ENCODE peak calls at places on chromosomes 7 and 10, in five cellular contexts. C is CD8-positive, alpha-beta memory T cell; H is lower lobe of right lung; B is adrenal gland; K is GM23248. Z is an unnamed sample. For H3K4me1, the result is how much of the 10 kb centered on the place peaks cover.

GRCh38 chr7:39073432-39073831 is 95.7 kb downstream of the POU6F2 start:
- DNase-seq in H (no peak), K (peak), B (no peak), C (no peak), Z (no peak)

GRCh38 chr10:24983946-24984345 is 31.5 kb upstream of the PRTFDC1 start:
- DNase-seq in C (no peak), H (no peak), K (peak), B (no peak), Z (no peak)

GRCh38 chr10:28975891-28976471 is 298.7 kb downstream of the BAMBI start:
- DNase-seq in B (no peak), H (no peak), C (no peak), K (no peak), Z (no peak)

GRCh38 chr7:99447943-99448342 is 9.2 kb downstream of the CPSF4 start:
- DNase-seq in C (no peak), H (no peak), B (no peak), K (no peak), Z (peak)

GRCh38 chr10:83934062-83934461 is 205.2 kb upstream of the GHITM start:
- DNase-seq in C (no peak), K (no peak), B (no peak), H (no peak), Z (no peak)

GRCh38 chr10:127193125-127193524 is 3.3 kb downstream of the INSYN2A start:
- DNase-seq in H (no peak), C (no peak), B (no peak), K (peak), Z (no peak)

GRCh38 chr10:31121797-31122586 is 90.3 kb upstream of the ZNF438 start:
- DNase-seq in B (no peak), H (no peak), K (peak), C (no peak), Z (no peak)

GRCh38 chr7:55517191-55517633 is 55.1 kb downstream of the VOPP1 start:
- DNase-seq in B (no peak), K (no peak), C (no peak), H (no peak), Z (no peak)

GRCh38 chr10:24730811-24731210 is 7.1 kb upstream of the ARHGAP21 start:
- DNase-seq in C (no peak), K (no peak), B (no peak), H (no peak), Z (no peak)

GRCh38 chr10:131848296-131848695 is 52.5 kb upstream of the PPP2R2D start:
- DNase-seq in B (no peak), C (no peak), H (no peak), K (no peak), Z (no peak)

GRCh38 chr7:618539-619355 is 99.1 kb upstream of the PDGFA start:
- DNase-seq in K (no peak), C (peak), B (no peak), H (no peak), Z (peak)

GRCh38 chr7:100099452-100099851 is 1.7 kb downstream of the MCM7 start:
- DNase-seq in B (no peak), K (no peak), C (no peak), H (no peak), Z (no peak)

GRCh38 chr10:127207081-127207480 is 10.7 kb upstream of the INSYN2A start:
- DNase-seq in C (no peak), B (no peak), K (peak), H (no peak), Z (no peak)

GRCh38 chr7:98212532-98213041 is 1.3 kb downstream of the BHLHA15 start:
- DNase-seq in H (peak), C (no peak), K (no peak), B (no peak), Z (no peak)

GRCh38 chr10:21166557-21167287 is 269.6 kb upstream of the NEBL start:
- DNase-seq in H (peak), B (no peak), K (no peak), C (no peak), Z (no peak)

GRCh38 chr10:62815373-62816111 is 624 bp downstream of the EGR2 start:
- DNase-seq in B (no peak), K (peak), H (peak), C (peak), Z (no peak)

GRCh38 chr10:99234067-99234738 is 1.4 kb downstream of the HPSE2 start:
- DNase-seq in C (no peak), H (peak), K (peak), B (peak), Z (peak)

GRCh38 chr10:32005050-32005449 is 51.2 kb downstream of the KIF5B start:
- DNase-seq in K (peak), B (peak), H (no peak), C (peak), Z (peak)

GRCh38 chr7:157516911-157517781 is 180.3 kb downstream of the DNAJB6 start:
- DNase-seq in C (no peak), H (no peak), B (peak), K (no peak), Z (no peak)

GRCh38 chr7:100566018-100566531 is 7.6 kb downstream of the SAP25 start:
- DNase-seq in B (no peak), H (no peak), C (no peak), K (no peak), Z (no peak)

GRCh38 chr10:103798511-103798910 is 56.9 kb downstream of the SH3PXD2A start:
- DNase-seq in H (no peak), K (no peak), B (no peak), C (no peak), Z (no peak)

GRCh38 chr10:119388849-119389345 is 153.6 kb downstream of the RGS10 start:
- DNase-seq in K (no peak), C (no peak), B (no peak), H (no peak), Z (no peak)

GRCh38 chr7:36205844-36206243 is 52.8 kb downstream of the EEPD1 start:
- DNase-seq in C (no peak), H (no peak), B (no peak), K (no peak), Z (peak)

GRCh38 chr7:151175793-151176311 is 8.4 kb upstream of the GBX1 start:
- DNase-seq in B (no peak), H (no peak), C (no peak), K (no peak), Z (no peak)

GRCh38 chr10:113515521-113516045 is 37.3 kb upstream of the HABP2 start:
- DNase-seq in C (no peak), K (peak), H (no peak), B (no peak), Z (no peak)

GRCh38 chr7:32531402-32531801 is 36.1 kb downstream of the AVL9 start:
- DNase-seq in H (no peak), B (no peak), C (no peak), K (no peak), Z (no peak)

GRCh38 chr10:113424304-113424721 is 128.5 kb upstream of the HABP2 start:
- DNase-seq in K (peak), H (no peak), B (no peak), C (no peak), Z (no peak)

GRCh38 chr7:149427096-149427680 is 33.7 kb downstream of the ZNF777 start:
- DNase-seq in H (no peak), B (peak), K (peak), C (no peak), Z (no peak)

GRCh38 chr7:33039257-33039904 is 23.2 kb downstream of the NT5C3A start:
- DNase-seq in B (no peak), H (no peak), C (peak), K (peak), Z (peak)

GRCh38 chr10:80487791-80488538 is 33.9 kb downstream of the TSPAN14 start:
- DNase-seq in B (peak), C (peak), K (no peak), H (peak), Z (peak)

GRCh38 chr10:88270871-88271713 is 312.0 kb downstream of the RNLS start:
- DNase-seq in H (no peak), B (peak), C (peak), K (peak), Z (peak)

GRCh38 chr7:100829150-100829716 is 1.9 kb upstream of the EPHB4 start:
- DNase-seq in K (no peak), H (no peak), B (peak), C (no peak), Z (no peak)

GRCh38 chr10:130808243-130808642 is 503.3 kb downstream of the TCERG1L start:
- DNase-seq in B (peak), H (no peak), C (no peak), K (no peak), Z (no peak)

GRCh38 chr10:42690449-42691360 is 52.3 kb upstream of the ZNF33B start:
- DNase-seq in H (no peak), B (no peak), K (no peak), C (no peak), Z (no peak)

GRCh38 chr7:84510501-84510900 is 315.9 kb upstream of the SEMA3A start:
- DNase-seq in C (no peak), K (peak), H (no peak), B (no peak), Z (no peak)

GRCh38 chr7:79529896-79530235 is 76.4 kb upstream of the MAGI2 start:
- DNase-seq in K (peak), B (no peak), H (no peak), C (no peak), Z (no peak)

GRCh38 chr7:77740257-77740656 is 44.0 kb downstream of the RSBN1L start:
- DNase-seq in H (no peak), B (no peak), K (no peak), C (no peak), Z (no peak)

DNA sequence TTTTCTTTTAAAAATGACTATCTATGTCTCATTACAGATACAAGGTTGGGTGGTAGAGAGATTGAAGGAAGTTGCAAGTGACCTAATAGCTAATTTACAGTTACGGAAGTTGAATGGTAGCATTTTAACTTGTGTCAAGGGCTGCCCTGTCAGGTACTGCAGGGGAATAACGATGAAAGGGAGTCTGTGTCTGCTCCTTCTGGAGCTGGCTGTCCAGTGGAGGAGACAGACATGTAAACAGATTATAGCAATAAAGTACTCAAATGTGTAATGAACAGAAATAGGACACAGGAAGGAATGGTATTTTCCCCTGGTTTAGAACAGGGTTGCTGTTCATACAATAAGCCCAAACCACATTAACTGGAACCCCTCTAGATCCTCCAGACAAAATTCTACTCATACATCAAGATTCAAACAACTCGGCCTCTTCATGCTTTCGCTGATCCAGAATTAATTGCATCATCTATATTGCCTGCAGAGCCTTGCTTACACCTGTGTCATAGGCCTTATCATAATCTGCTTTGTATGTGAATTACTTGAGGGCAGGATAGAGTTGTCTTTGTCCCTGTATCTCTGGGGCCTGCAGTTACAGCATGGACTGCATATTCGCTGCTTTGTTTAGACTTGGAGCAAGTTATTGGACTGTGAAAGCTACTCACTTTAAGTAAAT is 42.8 kb downstream of the AUTS2 start:
- DNase-seq in K (no peak), B (no peak), C (no peak), H (no peak), Z (no peak)
- H3K4me1 ChIP-seq in K (under half), B (under half), C (under half), H (under half), Z (under half)

GRCh38 chr10:17506859-17507471 is 52.6 kb upstream of the ST8SIA6 start:
- DNase-seq in H (no peak), C (no peak), K (no peak), B (no peak), Z (no peak)
- H3K4me1 ChIP-seq in H (under half), C (half or more), K (under half), B (under half), Z (under half)

DNA sequence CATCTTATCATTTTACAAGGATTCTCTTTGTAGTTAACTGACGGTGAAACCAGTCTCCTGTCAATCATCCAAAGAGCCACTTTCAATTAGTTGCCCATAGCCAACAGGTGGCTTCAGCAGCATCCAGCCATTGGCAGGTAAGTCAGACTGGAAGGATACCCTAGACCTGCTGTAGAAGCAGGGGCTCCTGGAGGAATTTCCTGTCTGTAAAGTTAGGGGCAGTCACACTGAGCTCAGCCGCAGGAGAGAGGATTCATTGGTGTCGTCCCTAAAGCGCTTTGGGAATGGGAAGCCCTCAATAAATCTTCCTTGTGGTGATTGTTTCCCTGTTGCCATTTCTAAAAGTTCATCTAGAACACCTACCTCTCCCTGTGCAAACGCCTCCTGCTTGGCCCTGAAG is 140.4 kb downstream of the CELF2 start:
- DNase-seq in H (no peak), K (no peak), C (no peak), B (peak), Z (no peak)
- H3K4me1 ChIP-seq in H (under half), K (under half), C (half or more), B (under half), Z (under half)

DNA sequence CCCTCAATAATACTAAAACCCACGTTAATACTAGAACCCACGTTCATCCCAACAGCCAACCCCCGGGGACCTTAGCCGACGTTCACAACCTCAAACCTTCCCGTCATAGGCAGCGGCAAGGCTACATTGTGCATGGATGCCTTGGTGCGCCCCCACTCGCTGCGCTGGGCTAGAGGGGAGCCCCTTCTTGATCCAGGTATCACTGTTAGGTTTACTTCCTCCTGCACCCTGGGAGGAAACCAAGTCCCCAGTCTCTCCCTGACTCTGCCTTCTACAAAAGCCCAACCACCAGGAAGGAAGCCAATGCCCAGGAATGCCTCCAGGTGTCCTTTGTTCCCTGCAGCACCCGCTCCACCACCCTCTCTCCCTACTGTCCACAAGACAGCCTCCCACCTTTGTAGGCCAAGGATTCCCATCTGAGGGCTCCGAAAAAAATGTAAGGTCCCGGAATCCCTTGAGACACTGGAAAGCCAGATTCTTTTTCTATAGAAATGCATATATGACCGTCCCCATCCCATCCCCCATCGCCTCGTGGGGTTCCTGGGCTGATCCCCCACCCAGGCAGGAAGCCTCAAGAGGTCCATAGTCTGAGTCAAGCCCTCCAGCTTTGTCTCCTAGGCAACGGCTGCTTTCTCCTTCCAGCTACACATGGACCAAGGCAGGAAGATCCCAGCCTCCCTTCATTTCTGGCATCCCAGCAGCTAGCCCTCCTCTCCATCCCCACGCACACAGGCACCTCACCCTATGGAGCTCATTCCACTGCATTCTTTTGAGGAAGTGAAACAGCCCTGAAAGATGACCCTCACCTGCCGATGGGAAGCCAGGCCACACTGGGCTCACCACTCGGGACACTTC is 25.2 kb downstream of the CTBP2 start:
- DNase-seq in K (no peak), C (no peak), B (no peak), H (no peak), Z (peak)
- H3K4me1 ChIP-seq in K (under half), C (under half), B (under half), H (under half), Z (under half)

GRCh38 chr7:108000875-108001758 is 1.8 kb downstream of the LAMB1 start:
- DNase-seq in B (peak), K (peak), H (peak), C (no peak), Z (peak)
- H3K4me1 ChIP-seq in B (under half), K (half or more), H (half or more), C (under half), Z (under half)

DNA sequence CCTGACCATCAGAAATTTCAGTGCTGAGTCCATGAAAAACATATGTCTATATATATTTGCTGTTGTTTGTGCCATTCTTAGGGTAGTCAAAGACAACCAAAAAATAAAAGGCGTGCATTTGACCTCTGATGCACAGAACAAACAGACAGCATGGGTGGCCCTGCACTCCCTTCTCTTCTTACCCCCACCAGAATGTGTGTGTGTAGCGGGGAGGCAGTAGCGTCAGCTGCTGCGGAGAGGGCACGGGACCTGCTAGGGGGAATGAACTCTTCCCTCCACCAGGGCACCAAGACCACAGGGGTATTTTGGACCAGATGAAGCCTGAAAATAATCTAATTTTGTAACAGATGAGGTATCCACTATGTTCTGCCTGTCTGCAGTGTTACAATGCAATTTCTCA is 277.7 kb upstream of the ZNF32 start:
- DNase-seq in B (no peak), H (no peak), K (no peak), C (no peak), Z (no peak)
- H3K4me1 ChIP-seq in B (under half), H (under half), K (under half), C (under half), Z (under half)

GRCh38 chr10:33240931-33241330 is 93.5 kb downstream of the NRP1 start:
- DNase-seq in H (no peak), K (peak), B (no peak), C (no peak), Z (no peak)

GRCh38 chr10:33239257-33239656 is 95.2 kb downstream of the NRP1 start:
- DNase-seq in H (no peak), C (no peak), K (no peak), B (no peak), Z (no peak)

GRCh38 chr10:33238643-33239042 is 95.8 kb downstream of the NRP1 start:
- DNase-seq in H (no peak), K (peak), C (no peak), B (no peak), Z (no peak)

GRCh38 chr10:33241351-33241750 is 93.1 kb downstream of the NRP1 start:
- DNase-seq in H (no peak), C (no peak), B (no peak), K (peak), Z (no peak)

DNA sequence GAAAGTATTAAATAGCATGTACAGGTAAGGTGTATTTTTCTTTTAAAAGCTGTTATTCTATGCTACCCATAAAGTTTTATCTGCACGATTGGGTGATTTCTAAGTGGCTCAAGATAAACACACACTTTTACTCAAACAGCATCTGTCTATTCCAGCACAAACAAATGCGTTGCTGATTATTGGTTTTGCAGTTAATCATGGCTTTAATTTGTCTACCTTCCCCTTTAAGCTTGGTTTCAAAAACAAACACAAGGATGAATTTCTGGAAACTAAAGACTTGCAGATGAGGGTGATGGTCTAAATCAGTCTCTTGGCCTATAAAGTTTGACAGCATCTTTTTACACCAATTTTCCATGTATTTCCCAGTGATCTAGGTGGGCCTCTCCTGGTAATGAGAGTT is 94.2 kb downstream of the NRP1 start:
- DNase-seq in H (no peak), K (no peak), B (no peak), C (no peak), Z (no peak)
- H3K4me1 ChIP-seq in H (under half), K (half or more), B (under half), C (under half), Z (under half)

GRCh38 chr7:75969182-75969581 is 25.2 kb downstream of the TMEM120A start:
- DNase-seq in K (peak), H (no peak), B (no peak), C (no peak), Z (no peak)
- H3K4me1 ChIP-seq in K (under half), H (half or more), B (half or more), C (under half), Z (under half)

DNA sequence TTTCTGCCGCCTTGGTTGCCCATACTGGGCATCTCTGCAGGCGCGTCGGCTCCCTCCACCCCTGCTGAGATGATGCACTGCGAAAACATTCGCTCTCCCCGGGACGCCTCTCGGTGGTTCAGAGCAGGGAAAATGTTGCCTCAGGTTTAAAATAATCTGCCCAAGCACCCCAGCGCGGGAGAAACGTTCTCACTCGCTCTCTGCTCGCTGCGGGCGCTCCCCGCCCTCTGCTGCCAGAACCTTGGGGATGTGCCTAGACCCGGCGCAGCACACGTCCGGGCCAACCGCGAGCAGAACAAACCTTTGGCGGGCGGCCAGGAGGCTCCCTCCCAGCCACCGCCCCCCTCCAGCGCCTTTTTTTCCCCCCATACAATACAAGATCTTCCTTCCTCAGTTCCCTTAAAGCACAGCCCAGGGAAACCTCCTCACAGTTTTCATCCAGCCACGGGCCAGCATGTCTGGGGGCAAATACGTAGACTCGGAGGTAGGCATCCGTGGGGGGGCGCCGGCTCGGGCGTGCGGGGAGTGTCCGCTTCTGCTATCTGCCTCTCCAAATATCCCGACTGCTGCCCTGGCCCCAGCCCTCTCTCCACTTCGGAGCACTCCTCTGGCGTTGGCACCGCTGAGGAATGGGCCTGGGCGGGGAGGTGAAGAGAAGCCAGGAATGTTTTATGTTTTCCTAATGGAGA is at the start of gene CAV1:
- DNase-seq in C (peak), K (peak), B (peak), H (peak), Z (peak)
- H3K4me1 ChIP-seq in C (under half), K (under half), B (under half), H (under half), Z (under half)